ENCODE peak calls at places on chromosomes 12 and 14, in six cellular contexts. C is left ventricle myocardium inferior; Q is HCT116; L is CD8-positive, alpha-beta T cell; V is heart right ventricle; Z is hepatocyte. T is an unnamed sample. For H3K9me3, the result is how much of the 10 kb centered on the place peaks cover.

GRCh38 chr12:29762637-29763300 is 21.0 kb downstream of the TMTC1 start:
- DNase-seq in C (peak), Q (no peak), L (no peak), V (peak), Z (no peak), T (no peak)

GRCh38 chr14:61559641-61560201 is 135.6 kb upstream of the HIF1A start:
- DNase-seq in C (no peak), Q (peak), L (no peak), V (no peak), Z (peak), T (no peak)

GRCh38 chr12:21526053-21526452 is at the start of gene SPX:
- DNase-seq in C (no peak), Q (no peak), L (no peak), V (no peak), Z (no peak), T (no peak)

GRCh38 chr12:68888243-68888642 is 44.7 kb downstream of the CPM start:
- DNase-seq in C (no peak), Q (no peak), L (no peak), V (no peak), Z (no peak), T (no peak)

GRCh38 chr12:117900561-117900960 is 68.2 kb downstream of the KSR2 start:
- DNase-seq in C (no peak), Q (no peak), L (no peak), V (no peak), Z (no peak), T (no peak)

GRCh38 chr12:56257071-56257470 is 1.1 kb downstream of the ANKRD52 start:
- DNase-seq in C (no peak), Q (no peak), L (no peak), V (no peak), Z (no peak), T (no peak)

GRCh38 chr12:2431810-2432209 is 363.0 kb upstream of the FKBP4 start:
- DNase-seq in C (no peak), Q (no peak), L (no peak), V (no peak), Z (no peak), T (no peak)

GRCh38 chr12:79187032-79187431 is 322.5 kb downstream of the SYT1 start:
- DNase-seq in C (no peak), Q (no peak), L (no peak), V (no peak), Z (no peak), T (no peak)

GRCh38 chr12:105109465-105110212 is 2.1 kb downstream of the WASHC4 start:
- DNase-seq in C (no peak), Q (no peak), L (no peak), V (no peak), Z (peak), T (no peak)

GRCh38 chr12:110020956-110021355 is 21.7 kb downstream of the ANKRD13A start:
- DNase-seq in C (no peak), Q (no peak), L (no peak), V (no peak), Z (no peak), T (no peak)

GRCh38 chr12:110012137-110012536 is 12.9 kb downstream of the ANKRD13A start:
- DNase-seq in C (no peak), Q (no peak), L (no peak), V (no peak), Z (peak), T (no peak)

GRCh38 chr12:110012659-110013058 is 13.4 kb downstream of the ANKRD13A start:
- DNase-seq in C (no peak), Q (no peak), L (no peak), V (no peak), Z (no peak), T (no peak)

GRCh38 chr12:110010853-110011835 is 11.9 kb downstream of the ANKRD13A start:
- DNase-seq in C (no peak), Q (no peak), L (no peak), V (no peak), Z (no peak), T (no peak)

DNA sequence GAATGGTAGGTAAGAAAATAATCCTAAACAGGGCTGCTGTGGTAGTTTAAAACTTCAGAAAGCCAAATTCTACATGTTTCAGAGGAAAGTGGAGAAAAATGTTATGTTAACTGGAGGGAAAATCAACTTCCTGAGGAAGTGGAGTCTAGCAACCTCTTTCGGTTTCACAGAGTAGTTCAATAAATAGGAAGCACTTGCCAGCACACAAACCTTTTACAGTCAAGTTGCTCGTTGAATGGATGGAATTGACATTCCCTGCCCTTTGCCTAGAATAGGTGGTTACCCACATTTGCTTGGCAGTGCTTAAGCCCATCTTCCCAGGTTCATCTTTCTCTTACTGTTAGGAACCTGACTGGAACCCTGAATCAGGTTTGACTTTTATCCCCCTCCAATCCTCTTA is 15.9 kb downstream of the ANKRD13A start:
- DNase-seq in C (no peak), Q (no peak), L (no peak), V (no peak), Z (no peak), T (no peak)
- TF ChIP-seq CTCF in C (no peak), Q (no peak), L (peak), V (peak), Z (no peak), T (peak)

DNA sequence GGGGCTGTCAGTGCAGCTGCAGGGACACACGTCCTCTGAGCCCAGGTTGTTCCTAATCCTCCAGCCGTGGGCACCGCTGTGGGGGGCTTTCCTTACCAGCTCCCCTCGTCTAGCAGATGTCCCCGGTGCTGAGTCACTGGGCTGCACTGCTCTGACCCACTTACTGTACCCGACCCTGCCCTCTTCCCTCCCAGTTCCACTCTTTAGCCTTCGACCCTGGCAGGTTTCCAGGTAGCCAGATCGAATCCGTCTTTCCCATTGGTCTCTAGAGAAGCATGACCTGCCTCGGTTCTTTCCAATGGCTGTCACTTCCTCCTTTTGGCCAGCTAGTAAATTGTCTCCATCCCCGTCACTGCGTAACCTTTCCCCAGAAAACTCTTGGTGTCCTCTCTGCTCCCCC is 48.4 kb downstream of the ELK3 start:
- DNase-seq in C (no peak), Q (no peak), L (no peak), V (no peak), Z (no peak), T (no peak)
- H3K27ac ChIP-seq in C (peak), Q (no peak), L (peak), V (peak), Z (no peak), T (peak)

DNA sequence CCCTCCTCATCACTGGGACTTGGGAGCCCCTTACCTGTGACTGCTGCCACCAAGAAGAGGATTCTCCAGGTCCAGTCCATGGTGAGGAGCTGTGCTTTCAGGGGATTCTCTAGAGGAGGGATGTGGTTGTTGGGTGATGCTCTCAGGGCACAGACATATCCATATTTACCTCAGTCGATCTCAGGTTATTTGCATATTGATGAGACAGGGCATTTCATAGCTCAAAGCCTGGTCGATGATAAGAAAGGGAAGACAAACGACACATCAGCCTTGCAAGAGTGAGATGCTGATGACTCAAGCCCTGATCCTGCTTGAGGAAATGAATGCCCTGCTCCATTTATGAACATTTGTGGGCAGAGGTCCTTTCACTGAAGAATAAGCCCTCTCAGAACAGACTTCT is 981.0 kb downstream of the TMEM121 start:
- DNase-seq in C (no peak), Q (no peak), L (no peak), V (no peak), Z (no peak), T (no peak)
- H3K9me3 ChIP-seq in C (under half), Q (under half), L (under half), V (under half), Z (under half), T (under half)

GRCh38 chr14:101087614-101088394 is 184.3 kb upstream of the RTL1 start:
- DNase-seq in C (no peak), Q (no peak), L (no peak), V (no peak), Z (no peak), T (no peak)
- TF ChIP-seq CTCF in C (no peak), Q (no peak), L (no peak), V (no peak), Z (no peak), T (no peak)

GRCh38 chr12:12499909-12500604 is 62.6 kb downstream of the DUSP16 start:
- DNase-seq in C (no peak), Q (no peak), L (no peak), V (no peak), Z (no peak), T (no peak)
- H3K27ac ChIP-seq in C (no peak), Q (no peak), L (no peak), V (no peak), Z (no peak), T (no peak)

T was measured in CD4-positive, alpha-beta T cell.